ENCODE peak calls at places on chromosomes 16 and 17, in seven cellular contexts. N is GM23248; X is RWPE1; G is AG04450; A is coronary artery; L is CD4-positive, alpha-beta T cell; M is pancreas. I is an unnamed sample.

GRCh38 chr16:85894266-85894665 is 4.7 kb upstream of the IRF8 start:
- DNase-seq in G (no peak), A (no peak), X (no peak), L (no peak), N (no peak), M (peak; percentile 76), I (peak; percentile 76)

GRCh38 chr17:81254955-81255717 is 16.0 kb downstream of the NDUFAF8 start:
- DNase-seq in X (peak; percentile 82), N (peak; percentile 83), G (peak; percentile 54), M (peak; percentile 83), A (no peak), L (no peak), I (no peak)

GRCh38 chr16:54390095-54390494 is 103.5 kb upstream of the IRX3 start:
- DNase-seq in G (no peak), N (no peak), X (no peak), M (no peak), A (no peak), L (no peak), I (peak; percentile 62)

GRCh38 chr17:46026815-46027125 is 27.7 kb downstream of the STH start:
- DNase-seq in N (no peak), G (no peak), M (no peak), L (no peak), A (no peak), X (no peak), I (peak; percentile 90)

GRCh38 chr17:63929860-63930766 is 2.0 kb downstream of the CD79B start:
- DNase-seq in N (no peak), G (no peak), M (no peak), X (no peak), A (no peak), L (no peak), I (peak; percentile 55)

GRCh38 chr17:1714488-1714979 is 4.4 kb upstream of the TLCD2 start:
- DNase-seq in X (peak; percentile 95), N (peak; percentile 100), M (peak; percentile 97), L (no peak), G (peak; percentile 96), A (peak; percentile 100), I (no peak)

GRCh38 chr17:49835472-49835871 is 12.4 kb downstream of the TAC4 start:
- DNase-seq in N (no peak), G (no peak), A (no peak), M (no peak), X (no peak), L (no peak), I (no peak)

GRCh38 chr17:50918071-50918932 is 52.1 kb upstream of the TOB1 start:
- DNase-seq in A (no peak), M (no peak), X (no peak), N (no peak), L (no peak), G (no peak), I (no peak)

GRCh38 chr17:40130352-40131042 is 8.7 kb downstream of the MSL1 start:
- DNase-seq in L (no peak), G (no peak), M (no peak), N (peak; percentile 27), X (no peak), A (no peak), I (no peak)

GRCh38 chr17:27456681-27457404 is 595 bp downstream of the KSR1 start:
- DNase-seq in G (no peak), M (no peak), N (peak; percentile 38), X (no peak), L (no peak), A (no peak), I (no peak)

GRCh38 chr17:42522263-42522790 is 13.7 kb upstream of the NAGLU start:
- DNase-seq in N (no peak), X (no peak), L (no peak), A (peak; percentile 72), M (no peak), G (no peak), I (no peak)
- H3K27ac ChIP-seq in N (peak overlapping the region; percentile 99), X (peak overlapping the region; percentile 97), L (no peak overlapping the region), A (peak overlapping the region; percentile 93), M (no peak overlapping the region), G (peak overlapping the region; percentile 100), I (no peak overlapping the region)

GRCh38 chr16:89341697-89342694 is 124.5 kb downstream of the ZNF778 start:
- DNase-seq in L (no peak), M (no peak), G (no peak), X (no peak), N (no peak), A (no peak), I (no peak)
- H3K27ac ChIP-seq in L (no peak overlapping the region), M (no peak overlapping the region), G (no peak overlapping the region), X (peak overlapping the region; percentile 33), N (no peak overlapping the region), A (no peak overlapping the region), I (no peak overlapping the region)

DNA sequence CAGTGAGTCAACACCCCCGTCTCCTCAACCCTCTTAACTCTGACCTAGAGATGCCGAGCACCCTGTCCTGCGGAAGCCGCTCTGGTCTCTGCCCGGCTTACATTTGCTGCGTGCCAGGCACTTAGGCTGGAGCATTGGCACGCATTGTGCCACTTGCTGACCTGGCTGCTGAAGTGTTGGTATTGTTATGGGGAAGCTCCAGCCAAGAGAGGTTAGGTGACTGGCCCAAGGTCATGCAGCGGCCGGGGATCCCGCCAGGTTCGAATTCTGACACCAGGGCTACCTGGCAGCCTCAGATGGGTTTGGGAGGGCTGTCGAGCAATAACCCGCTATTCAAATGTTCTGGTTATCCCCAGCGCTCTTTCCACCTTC is 5.0 kb upstream of the HSD17B1 start:
- DNase-seq in A (no peak), G (no peak), N (no peak), L (no peak), X (no peak), M (no peak), I (no peak)
- H3K27ac ChIP-seq in A (no peak overlapping the region), G (no peak overlapping the region), N (no peak overlapping the region), L (no peak overlapping the region), X (peak overlapping the region; percentile 54), M (no peak overlapping the region), I (no peak overlapping the region)

GRCh38 chr16:89314357-89314756 is 96.9 kb downstream of the ZNF778 start:
- DNase-seq in G (no peak), L (peak; percentile 62), A (no peak), N (no peak), M (no peak), X (no peak), I (no peak)

GRCh38 chr16:89315791-89316581 is 98.5 kb downstream of the ZNF778 start:
- DNase-seq in A (no peak), N (peak; percentile 86), M (no peak), L (peak; percentile 72), X (peak; percentile 76), G (no peak), I (peak; percentile 57)

GRCh38 chr16:89316701-89317100 is 99.2 kb downstream of the ZNF778 start:
- DNase-seq in L (no peak), G (no peak), N (no peak), X (no peak), M (no peak), A (no peak), I (no peak)

GRCh38 chr16:89314858-89315257 is 97.4 kb downstream of the ZNF778 start:
- DNase-seq in N (no peak), G (no peak), A (no peak), X (no peak), M (no peak), L (no peak), I (no peak)

GRCh38 chr16:89315271-89315670 is 97.8 kb downstream of the ZNF778 start:
- DNase-seq in A (no peak), G (no peak), L (no peak), N (no peak), X (no peak), M (no peak), I (no peak)
- H3K27ac ChIP-seq in A (no peak overlapping the region), G (peak overlapping the region; percentile 52), L (peak overlapping the region; percentile 93), N (peak overlapping the region; percentile 71), X (peak overlapping the region; percentile 97), M (no peak overlapping the region), I (no peak overlapping the region)

GRCh38 chr16:75262800-75263127 is 11.3 kb upstream of the BCAR1 start:
- DNase-seq in A (no peak), L (no peak), M (no peak), G (no peak), N (no peak), X (no peak), I (no peak)
- H3K27ac ChIP-seq in A (peak overlapping the region; percentile 97), L (no peak overlapping the region), M (no peak overlapping the region), G (no peak overlapping the region), N (peak overlapping the region; percentile 71), X (peak overlapping the region; percentile 91), I (no peak overlapping the region)

GRCh38 chr17:7246779-7247178 is 4.5 kb upstream of the GABARAP start:
- DNase-seq in A (peak; percentile 65), N (no peak), X (no peak), G (no peak), L (no peak), M (no peak), I (no peak)
- H3K27ac ChIP-seq in A (no peak overlapping the region), N (no peak overlapping the region), X (peak overlapping the region; percentile 28), G (no peak overlapping the region), L (no peak overlapping the region), M (no peak overlapping the region), I (no peak overlapping the region)

GRCh38 chr16:57852189-57852588 is 49.9 kb upstream of the KIFC3 start:
- DNase-seq in A (no peak), N (no peak), M (no peak), X (no peak), G (no peak), L (no peak), I (no peak)
- H3K27ac ChIP-seq in A (no peak overlapping the region), N (no peak overlapping the region), M (no peak overlapping the region), X (no peak overlapping the region), G (no peak overlapping the region), L (no peak overlapping the region), I (no peak overlapping the region)

GRCh38 chr16:69520800-69521602 is 44.8 kb upstream of the NFAT5 start:
- DNase-seq in L (no peak), M (no peak), N (peak; percentile 59), X (no peak), A (no peak), G (no peak), I (peak; percentile 40)

GRCh38 chr16:69523571-69523970 is 42.2 kb upstream of the NFAT5 start:
- DNase-seq in L (no peak), G (no peak), N (no peak), X (no peak), M (no peak), A (no peak), I (no peak)

GRCh38 chr16:69522041-69522578 is 43.7 kb upstream of the NFAT5 start:
- DNase-seq in M (no peak), G (no peak), A (no peak), X (no peak), L (no peak), N (no peak), I (no peak)

GRCh38 chr16:69522732-69523404 is 42.9 kb upstream of the NFAT5 start:
- DNase-seq in L (no peak), M (no peak), A (no peak), X (no peak), G (no peak), N (no peak), I (peak; percentile 85)

DNA sequence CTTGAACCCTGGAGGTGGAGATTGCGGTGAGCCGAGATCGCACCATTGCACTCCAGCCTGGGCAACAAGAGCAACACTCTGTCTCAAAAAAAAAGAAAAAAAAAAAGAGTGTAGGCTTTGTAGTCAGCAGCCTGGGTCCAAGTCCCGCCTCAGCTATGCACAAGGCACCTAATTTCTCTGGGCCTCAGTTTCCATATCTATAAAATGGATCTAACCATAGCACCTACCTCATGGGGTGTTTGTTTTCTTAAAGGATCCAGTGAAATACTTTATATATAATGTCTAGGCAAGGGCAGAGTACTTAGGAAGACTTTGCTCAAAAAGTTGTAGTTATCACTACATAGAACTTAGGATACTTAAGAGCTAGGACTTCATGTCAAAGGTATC is 45.4 kb upstream of the NFAT5 start:
- DNase-seq in A (no peak), L (no peak), M (no peak), N (no peak), X (no peak), G (no peak), I (no peak)
- H3K27ac ChIP-seq in A (no peak overlapping the region), L (no peak overlapping the region), M (no peak overlapping the region), N (no peak overlapping the region), X (no peak overlapping the region), G (no peak overlapping the region), I (no peak overlapping the region)